ENCODE peak calls at places on chromosomes 6 and 20, in four cellular contexts. Q is anterior cingulate cortex; G is NCI-H2081; J is naive thymus-derived CD8-positive, alpha-beta T cell. I is an unnamed sample.

GRCh38 chr6:110475255-110475654 is 1.2 kb downstream of the SLC22A16 start:
- DNase-seq in G (no peak), Q (no peak), J (no peak), I (no peak)

GRCh38 chr20:4470375-4470774 is 251.3 kb upstream of the PRND start:
- DNase-seq in Q (no peak), G (no peak), J (no peak), I (no peak)

GRCh38 chr6:108165714-108166663 is at the start of gene NR2E1:
- DNase-seq in J (no peak), Q (peak), G (no peak), I (no peak)

GRCh38 chr20:37353285-37353849 is 7.4 kb downstream of the SRC start:
- DNase-seq in G (no peak), Q (no peak), J (no peak), I (no peak)

GRCh38 chr6:168582581-168582981 is 141.6 kb downstream of the SMOC2 start:
- DNase-seq in G (no peak), J (no peak), Q (no peak), I (no peak)

GRCh38 chr6:150813319-150813992 is 52.0 kb upstream of the MTHFD1L start:
- DNase-seq in G (no peak), Q (no peak), J (no peak), I (peak)

GRCh38 chr20:51833326-51833725 is 31.0 kb upstream of the SALL4 start:
- DNase-seq in Q (no peak), G (no peak), J (no peak), I (no peak)

GRCh38 chr6:163100259-163100658 is 314.3 kb upstream of the QKI start:
- DNase-seq in G (no peak), Q (no peak), J (no peak), I (no peak)

GRCh38 chr6:84764332-84765049 is at the start of gene TBX18:
- DNase-seq in J (no peak), Q (no peak), G (peak), I (peak)

I was measured in C1 segment of cervical spinal cord.